ENCODE peak calls at places on chromosomes 5 and 9, in seven cellular contexts. Y is GM12892, N is A549, A is Peyer's patch, V is body of pancreas, X is HepG2, C is heart left ventricle. W is an unnamed sample.
A peak's percentile ranks its signal among the peaks of the same experiment; 100 is the strongest.

GRCh38 chr5:13740471-13740870 is 204.0 kb downstream of the DNAH5 start:
- DNase-seq in X (no peak), V (no peak), C (no peak), A (no peak), N (no peak), Y (no peak), W (no peak)

GRCh38 chr5:40521925-40522324 is 157.8 kb upstream of the PTGER4 start:
- DNase-seq in N (no peak), Y (no peak), C (no peak), A (no peak), X (no peak), V (no peak), W (no peak)

GRCh38 chr9:137319434-137319975 is 17.4 kb upstream of the NRARP start:
- DNase-seq in A (no peak), C (no peak), X (no peak), Y (no peak), N (peak; percentile 17), V (no peak), W (no peak)

GRCh38 chr5:141603912-141604311 is 14.9 kb downstream of the DIAPH1 start:
- DNase-seq in N (no peak), V (no peak), Y (no peak), X (no peak), C (no peak), A (no peak), W (no peak)

GRCh38 chr5:108521841-108522506 is 140.1 kb upstream of the FBXL17 start:
- DNase-seq in N (peak; percentile 63), X (peak; percentile 53), A (no peak), V (peak; percentile 44), C (no peak), Y (no peak), W (peak; percentile 51)

GRCh38 chr9:6901179-6901578 is 143.4 kb downstream of the KDM4C start:
- DNase-seq in Y (no peak), X (peak; percentile 35), N (no peak), V (no peak), C (no peak), A (no peak), W (peak; percentile 55)

GRCh38 chr5:59779453-59779852 is 114.1 kb downstream of the PDE4D start:
- DNase-seq in X (no peak), C (no peak), N (no peak), A (no peak), V (no peak), Y (no peak), W (no peak)

GRCh38 chr9:136534396-136534795 is 11.5 kb downstream of the NOTCH1 start:
- DNase-seq in Y (no peak), V (no peak), C (no peak), A (no peak), N (no peak), X (no peak), W (no peak)

GRCh38 chr5:52799358-52799982 is 11.8 kb downstream of the ITGA1 start:
- DNase-seq in C (peak; percentile 56), A (peak; percentile 62), V (peak; percentile 65), X (peak; percentile 72), Y (no peak), N (peak; percentile 28), W (peak; percentile 64)

DNA sequence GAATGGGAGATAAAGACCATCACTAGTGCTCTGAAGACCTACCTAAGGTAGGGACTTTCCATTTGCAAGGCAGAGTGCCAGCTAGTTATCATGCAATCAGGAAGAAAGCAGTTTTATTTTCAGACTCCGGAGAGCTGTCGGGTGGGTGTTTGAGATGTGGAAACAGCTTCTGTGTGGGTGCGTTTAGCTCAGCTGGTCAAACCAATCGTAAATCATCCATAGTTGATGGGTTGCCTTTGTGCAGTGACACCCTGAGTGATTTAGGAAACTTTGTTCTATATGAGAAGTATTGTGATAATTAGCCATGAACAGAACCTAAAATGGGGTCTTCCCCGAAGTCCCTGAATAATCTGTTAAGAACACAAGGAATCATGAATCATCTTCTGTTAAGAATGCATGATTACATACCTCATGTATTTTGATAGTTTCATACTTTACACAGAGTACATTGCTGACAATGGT is 284.3 kb downstream of the ARHGAP26 start:
- DNase-seq in X (no peak), Y (peak; percentile 17), V (peak; percentile 25), C (no peak), A (no peak), N (no peak), W (no peak)
- TF ChIP-seq POLR2A in X (no peak), Y (no peak), V (no peak), C (no peak), A (no peak), N (no peak), W (no peak)

DNA sequence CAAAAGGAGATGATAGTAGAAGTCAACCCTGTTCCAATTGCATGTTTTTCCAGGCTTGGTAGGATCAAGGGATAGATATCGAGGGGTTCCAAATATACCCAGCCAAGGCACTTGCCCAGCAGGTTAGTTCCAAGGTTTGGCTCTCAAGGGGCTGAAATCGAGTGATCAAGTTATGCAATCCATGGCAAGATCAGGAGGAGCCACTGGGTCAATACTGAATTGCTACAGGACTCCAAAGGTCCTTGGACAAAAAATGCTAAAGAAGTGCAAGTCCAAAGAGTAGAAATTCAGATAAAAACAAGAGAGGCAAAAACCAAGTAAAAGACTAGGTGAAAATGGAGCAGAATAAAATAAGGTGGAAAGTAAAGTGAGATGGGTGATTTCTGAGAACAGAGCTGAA is 179.1 kb upstream of the RFX3 start:
- DNase-seq in V (no peak), X (no peak), N (no peak), A (no peak), Y (no peak), C (no peak), W (no peak)
- TF ChIP-seq POLR2A in V (no peak), X (no peak), N (no peak), A (no peak), Y (no peak), C (no peak), W (no peak)

DNA sequence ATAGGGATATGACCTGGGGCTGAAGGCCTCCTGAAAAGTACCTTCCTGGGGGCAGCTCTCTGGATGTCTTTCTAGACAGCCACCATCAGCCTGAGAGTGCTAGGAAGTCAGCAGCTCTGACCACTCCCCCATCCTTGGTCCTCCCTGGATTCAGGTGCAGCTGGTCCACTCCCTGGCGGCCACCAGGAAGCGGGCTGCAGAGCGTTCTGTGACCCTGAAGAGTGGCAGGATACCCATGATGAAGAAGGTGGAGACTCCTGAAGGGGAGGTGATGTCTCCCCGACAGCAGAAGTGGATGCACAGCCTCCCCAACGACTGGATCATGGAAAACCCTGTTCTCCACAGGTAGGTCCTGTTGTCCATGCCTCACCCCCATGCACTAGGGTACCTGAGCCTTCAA is 1.8 kb downstream of the CCDC180 start:
- DNase-seq in X (no peak), V (no peak), A (no peak), Y (no peak), N (no peak), C (no peak), W (no peak)
- TF ChIP-seq POLR2A in X (no peak), V (no peak), A (no peak), Y (no peak), N (no peak), C (no peak), W (no peak)

GRCh38 chr5:93621340-93621872 is 38.4 kb downstream of the NR2F1 start:
- DNase-seq in N (peak; percentile 89), C (peak; percentile 78), A (peak; percentile 72), X (peak; percentile 20), V (peak; percentile 69), Y (no peak), W (peak; percentile 67)
- TF ChIP-seq POLR2A in N (no peak), C (no peak), A (no peak), X (no peak), V (peak; percentile 53), Y (no peak), W (no peak)

DNA sequence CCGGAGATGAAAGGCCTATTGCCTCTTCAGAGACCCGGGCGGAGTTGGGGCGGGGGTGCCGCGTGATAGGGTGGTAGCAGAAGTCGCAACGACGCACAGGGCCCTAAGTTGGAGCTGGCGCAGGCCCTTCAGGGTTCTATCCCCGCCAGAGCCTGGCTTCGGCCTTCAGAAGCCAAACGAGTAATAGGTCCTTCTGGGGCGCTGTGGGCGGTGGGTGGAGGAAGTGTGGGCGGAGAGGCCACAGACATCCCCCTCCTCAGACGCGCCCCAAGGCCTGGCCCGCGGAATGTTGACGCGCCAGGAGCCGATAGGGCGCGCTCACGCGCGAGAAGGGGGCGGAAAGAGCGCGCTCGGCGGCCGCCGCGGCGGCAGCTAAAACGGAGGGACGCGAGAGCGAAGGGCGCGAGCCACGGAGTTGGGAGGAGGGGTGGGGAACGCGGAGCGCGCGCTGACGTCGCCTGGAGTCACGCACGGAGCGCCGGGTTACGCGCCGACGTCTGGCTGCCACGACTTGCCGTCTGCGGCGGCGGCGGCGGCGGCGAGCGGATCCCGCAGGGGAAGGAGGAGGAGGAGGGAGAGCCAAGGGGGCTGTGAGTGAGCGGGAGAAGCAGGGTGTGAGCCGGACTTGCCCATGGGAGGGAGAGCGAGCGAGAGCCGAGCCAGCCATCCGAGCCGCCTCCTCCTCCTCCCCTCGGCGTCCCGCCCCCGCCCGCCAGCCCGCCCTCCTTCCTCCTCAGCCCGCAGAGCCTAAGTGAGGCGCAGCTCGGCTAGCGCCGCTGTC is 6.4 kb upstream of the PURA start:
- DNase-seq in X (peak; percentile 80), A (peak; percentile 98), C (peak; percentile 94), N (peak; percentile 95), V (peak; percentile 96), Y (peak; percentile 89), W (peak; percentile 92)
- TF ChIP-seq POLR2A in X (peak; percentile 81), A (peak; percentile 80), C (peak; percentile 89), N (peak; percentile 76), V (peak; percentile 89), Y (peak; percentile 86), W (peak; percentile 78)

W was measured in erythroblast.